ENCODE peak calls at places on chromosomes 5 and 9, in five cellular contexts. V is AG09319, X is HTR-8/SVneo, Z is RWPE1, B is pulmonary artery endothelial cell. G is an unnamed sample.

GRCh38 chr5:72510610-72511121 is 3.5 kb upstream of the ZNF366 start:
- DNase-seq in V (no peak), Z (peak; percentile 39), X (no peak), B (no peak), G (no peak)

GRCh38 chr9:93188426-93189368 is 4.8 kb downstream of the WNK2 start:
- DNase-seq in B (no peak), V (no peak), Z (no peak), X (no peak), G (no peak)

GRCh38 chr5:173258466-173258865 is 23.5 kb upstream of the NKX2-5 start:
- DNase-seq in Z (no peak), B (no peak), X (no peak), V (no peak), G (no peak)

GRCh38 chr5:152094076-152094475 is 169.4 kb upstream of the GLRA1 start:
- DNase-seq in Z (no peak), B (no peak), X (no peak), V (no peak), G (no peak)

GRCh38 chr5:14357861-14358260 is 214.7 kb downstream of the TRIO start:
- DNase-seq in V (no peak), Z (no peak), X (no peak), B (no peak), G (no peak)

GRCh38 chr9:91253488-91253887 is 108.2 kb downstream of the AUH start:
- DNase-seq in V (no peak), B (no peak), X (no peak), Z (peak; percentile 25), G (no peak)

GRCh38 chr9:1002678-1003077 is 26.2 kb downstream of the DMRT3 start:
- DNase-seq in V (no peak), X (no peak), B (no peak), Z (no peak), G (no peak)

GRCh38 chr5:39224196-39224754 is 4.9 kb upstream of the FYB1 start:
- DNase-seq in Z (peak; percentile 61), X (no peak), B (no peak), V (no peak), G (no peak)

GRCh38 chr9:2260401-2261306 is 245.5 kb downstream of the SMARCA2 start:
- DNase-seq in B (no peak), Z (peak; percentile 38), V (no peak), X (no peak), G (no peak)

GRCh38 chr9:129702563-129702962 is 37.1 kb downstream of the PRRX2 start:
- DNase-seq in X (peak; percentile 51), V (peak; percentile 68), B (no peak), Z (peak; percentile 85), G (no peak)

GRCh38 chr9:89021154-89021803 is 30.0 kb downstream of the S1PR3 start:
- DNase-seq in V (peak; percentile 54), B (no peak), X (peak; percentile 60), Z (peak; percentile 63), G (no peak)

GRCh38 chr9:115466784-115467183 is 348.8 kb upstream of the TNC start:
- DNase-seq in V (no peak), Z (no peak), X (no peak), B (no peak), G (no peak)

GRCh38 chr5:160906077-160906476 is 54.1 kb upstream of the ATP10B start:
- DNase-seq in V (no peak), B (no peak), X (no peak), Z (no peak), G (no peak)

GRCh38 chr5:179816401-179817070 is 4.2 kb upstream of the SQSTM1 start:
- DNase-seq in B (no peak), Z (no peak), X (no peak), V (no peak), G (no peak)

GRCh38 chr5:103582364-103582763 is 19.8 kb upstream of the NUDT12 start:
- DNase-seq in V (no peak), B (no peak), X (no peak), Z (no peak), G (no peak)

GRCh38 chr5:126268697-126269315 is 154.4 kb upstream of the GRAMD2B start:
- DNase-seq in V (no peak), X (no peak), Z (no peak), B (no peak), G (no peak)

GRCh38 chr5:175796536-175797499 is 74.6 kb upstream of the CPLX2 start:
- DNase-seq in B (peak; percentile 33), X (peak; percentile 80), Z (peak; percentile 93), V (peak; percentile 32), G (peak; percentile 78)

GRCh38 chr5:42858031-42858643 is 46.4 kb upstream of the SELENOP start:
- DNase-seq in X (no peak), Z (peak; percentile 26), B (no peak), V (no peak), G (no peak)

G was measured in CD4-positive, alpha-beta T cell.